ENCODE peak calls at places on chromosomes 11 and 22, in five cellular contexts. G, B, N, X and S are unnamed samples.

GRCh38 chr11:70616317-70616716 is 218.0 kb downstream of the CTTN start:
- DNase-seq in G (no peak), B (no peak), N (no peak), X (peak; percentile 50), S (no peak)

GRCh38 chr22:39610246-39610645 is 39.7 kb downstream of the CACNA1I start:
- DNase-seq in G (no peak), B (no peak), N (no peak), X (peak; percentile 10), S (no peak)

GRCh38 chr11:119567667-119568582 is 145.0 kb upstream of the THY1 start:
- DNase-seq in G (no peak), B (no peak), N (peak; percentile 14), X (no peak), S (no peak)

GRCh38 chr11:508956-509355 is 1.9 kb upstream of the RNH1 start:
- DNase-seq in G (no peak), B (no peak), N (no peak), X (no peak), S (no peak)

GRCh38 chr11:65549088-65549487 is 9.1 kb downstream of the LTBP3 start:
- DNase-seq in G (no peak), B (no peak), N (no peak), X (no peak), S (no peak)

GRCh38 chr11:67405688-67406339 is 1.9 kb downstream of the TBC1D10C start:
- DNase-seq in G (no peak), B (no peak), N (no peak), X (no peak), S (no peak)

GRCh38 chr11:7671347-7671746 is 2.0 kb downstream of the CYB5R2 start:
- DNase-seq in G (no peak), B (no peak), N (peak; percentile 39), X (no peak), S (no peak)

GRCh38 chr11:110430267-110431211 is 791 bp downstream of the FDX1 start:
- DNase-seq in G (no peak), B (no peak), N (peak; percentile 56), X (no peak), S (peak; percentile 7)

GRCh38 chr11:35655856-35656255 is 6.7 kb upstream of the TRIM44 start:
- DNase-seq in G (no peak), B (no peak), N (no peak), X (no peak), S (no peak)

GRCh38 chr11:104529916-104530315 is 366.0 kb upstream of the PDGFD start:
- DNase-seq in G (no peak), B (no peak), N (no peak), X (no peak), S (no peak)

GRCh38 chr11:41498726-41499125 is 39.3 kb upstream of the LRRC4C start:
- DNase-seq in G (no peak), B (no peak), N (no peak), X (no peak), S (no peak)

GRCh38 chr22:29658171-29658570 is 54.7 kb downstream of the NF2 start:
- DNase-seq in G (no peak), B (no peak), N (no peak), X (no peak), S (no peak)

GRCh38 chr11:15471709-15472404 is 357.1 kb downstream of the INSC start:
- DNase-seq in G (no peak), B (no peak), N (no peak), X (no peak), S (no peak)

GRCh38 chr11:15907806-15908205 is 448.5 kb downstream of the SOX6 start:
- DNase-seq in G (no peak), B (no peak), N (no peak), X (no peak), S (no peak)

GRCh38 chr22:41048791-41049717 is 43.3 kb upstream of the EP300 start:
- DNase-seq in G (no peak), B (peak; percentile 51), N (peak; percentile 58), X (peak; percentile 83), S (peak; percentile 23)

GRCh38 chr11:66207816-66208215 is 60.6 kb upstream of the RAB1B start:
- DNase-seq in G (no peak), B (no peak), N (no peak), X (no peak), S (no peak)

GRCh38 chr11:110859240-110859835 is 147.1 kb upstream of the ARHGAP20 start:
- DNase-seq in G (no peak), B (no peak), N (no peak), X (no peak), S (no peak)

GRCh38 chr11:65558002-65558784 is at the start of gene LTBP3:
- DNase-seq in G (no peak), B (peak; percentile 80), N (peak; percentile 89), X (peak; percentile 92), S (no peak)

DNA sequence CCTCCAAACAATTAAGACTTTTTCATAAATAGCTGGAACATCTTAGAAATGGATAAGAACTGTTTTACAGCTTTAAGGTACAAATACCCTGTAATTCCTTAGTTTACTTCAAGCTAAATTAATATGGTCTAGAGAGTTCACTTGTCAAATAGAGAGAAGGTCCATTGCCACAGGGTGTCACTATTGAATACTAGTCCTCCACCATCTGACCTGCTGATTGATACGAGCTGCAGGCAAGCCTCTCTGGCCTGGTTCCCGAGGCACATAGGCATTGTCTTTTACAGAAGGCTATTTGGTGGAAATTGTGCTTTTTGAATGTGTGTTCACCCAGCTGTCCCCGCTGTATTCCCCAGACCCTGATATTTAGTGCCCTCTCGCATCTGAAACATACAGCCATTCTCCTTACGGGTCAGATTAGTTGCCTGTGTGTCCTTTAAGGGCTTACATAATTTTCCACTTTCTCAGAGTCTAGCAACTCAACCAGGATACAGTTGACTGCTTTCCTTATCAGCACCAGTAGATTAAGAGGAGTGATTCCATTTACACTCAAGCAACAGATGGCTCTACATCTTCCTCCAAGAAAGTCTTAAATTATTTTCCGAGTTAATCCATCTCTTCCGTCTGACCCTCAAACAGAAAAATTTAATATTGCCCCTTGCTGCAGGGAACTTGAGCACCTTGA is 788.8 kb upstream of the FAT3 start:
- DNase-seq in G (no peak), B (no peak), N (no peak), X (no peak), S (no peak)
- TF ChIP-seq CTCF in G (no peak), B (no peak), N (no peak), X (no peak), S (no peak)

GRCh38 chr11:118067006-118067405 is 9.9 kb upstream of the TMPRSS4 start:
- DNase-seq in G (no peak), B (no peak), N (no peak), X (no peak), S (no peak)

GRCh38 chr11:118071416-118072030 is 5.4 kb upstream of the TMPRSS4 start:
- DNase-seq in G (no peak), B (no peak), N (no peak), X (no peak), S (no peak)

GRCh38 chr11:118065375-118065774 is 11.5 kb upstream of the TMPRSS4 start:
- DNase-seq in G (no peak), B (no peak), N (no peak), X (no peak), S (no peak)

GRCh38 chr11:118068945-118069612 is 7.8 kb upstream of the TMPRSS4 start:
- DNase-seq in G (no peak), B (no peak), N (no peak), X (no peak), S (no peak)

DNA sequence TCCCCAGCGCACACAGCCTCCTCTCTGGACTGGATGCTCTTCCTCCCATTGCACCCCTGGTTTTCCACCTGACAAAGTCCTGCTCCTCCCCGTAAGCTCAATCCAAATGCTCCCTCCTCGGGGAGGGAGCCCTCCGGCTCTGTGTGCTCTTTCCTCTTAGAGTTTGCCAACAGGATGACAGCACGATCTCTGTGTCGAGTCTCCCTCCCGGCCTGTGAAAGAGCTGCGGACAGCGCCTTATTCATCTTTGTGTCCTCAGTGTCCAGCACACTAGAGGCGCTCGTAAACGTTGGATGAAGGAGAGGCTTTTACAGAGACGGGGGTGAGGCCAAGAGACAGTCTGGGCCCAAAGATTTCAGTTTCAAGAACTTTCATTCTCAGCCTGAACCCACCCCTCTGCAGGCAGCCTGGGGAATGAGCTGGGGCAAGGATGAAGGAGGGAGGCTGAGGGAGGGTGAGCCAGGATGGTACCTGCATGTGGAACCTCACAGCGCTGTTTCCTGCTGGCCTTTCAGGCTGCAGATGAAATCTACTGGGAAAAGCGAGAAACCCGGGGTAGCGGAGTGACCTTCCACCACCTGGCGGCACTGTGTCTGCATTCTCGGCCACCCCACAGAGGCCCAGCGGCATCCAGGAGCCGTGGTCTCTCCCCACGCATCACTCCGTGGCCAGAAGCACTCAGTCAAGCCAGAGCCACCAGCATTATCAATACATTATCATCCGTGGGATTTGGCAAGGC is 8.5 kb upstream of the TMPRSS4 start:
- DNase-seq in G (no peak), B (no peak), N (no peak), X (no peak), S (no peak)
- TF ChIP-seq CTCF in G (no peak), B (no peak), N (no peak), X (no peak), S (no peak)

DNA sequence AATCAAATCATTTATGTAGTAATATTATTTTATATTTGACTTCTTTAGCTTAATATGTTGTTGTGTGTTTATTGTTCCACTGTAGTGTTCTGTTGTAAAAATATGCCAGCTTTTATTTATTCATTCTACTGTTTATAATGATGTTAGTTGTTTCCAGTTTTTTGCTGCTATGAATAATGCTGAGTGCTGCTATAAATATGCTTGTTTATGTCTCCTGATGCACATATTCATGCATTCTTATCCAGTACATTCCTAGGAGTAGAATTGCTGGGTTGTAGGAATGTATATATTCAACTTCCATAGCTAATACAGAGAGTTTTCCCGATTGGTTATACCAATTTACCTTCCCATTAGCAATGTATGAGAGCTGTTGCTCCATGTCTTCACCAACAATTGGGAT is 33.5 kb upstream of the RAB30 start:
- DNase-seq in G (no peak), B (no peak), N (no peak), X (no peak), S (no peak)
- TF ChIP-seq CTCF in G (no peak), B (no peak), N (no peak), X (no peak), S (no peak)

GRCh38 chr11:6601041-6601461 is 2.4 kb downstream of the RRP8 start:
- DNase-seq in G (no peak), B (no peak), N (no peak), X (no peak), S (no peak)

GRCh38 chr11:6606471-6607189 is 3.1 kb downstream of the ILK start:
- DNase-seq in G (no peak), B (peak; percentile 92), N (peak; percentile 95), X (peak; percentile 93), S (peak; percentile 80)

GRCh38 chr11:6602096-6602940 is 1.1 kb downstream of the RRP8 start:
- DNase-seq in G (no peak), B (no peak), N (no peak), X (no peak), S (no peak)

GRCh38 chr11:6604081-6604626 is 580 bp downstream of the ILK start:
- DNase-seq in G (no peak), B (peak; percentile 38), N (peak; percentile 55), X (peak; percentile 63), S (no peak)

DNA sequence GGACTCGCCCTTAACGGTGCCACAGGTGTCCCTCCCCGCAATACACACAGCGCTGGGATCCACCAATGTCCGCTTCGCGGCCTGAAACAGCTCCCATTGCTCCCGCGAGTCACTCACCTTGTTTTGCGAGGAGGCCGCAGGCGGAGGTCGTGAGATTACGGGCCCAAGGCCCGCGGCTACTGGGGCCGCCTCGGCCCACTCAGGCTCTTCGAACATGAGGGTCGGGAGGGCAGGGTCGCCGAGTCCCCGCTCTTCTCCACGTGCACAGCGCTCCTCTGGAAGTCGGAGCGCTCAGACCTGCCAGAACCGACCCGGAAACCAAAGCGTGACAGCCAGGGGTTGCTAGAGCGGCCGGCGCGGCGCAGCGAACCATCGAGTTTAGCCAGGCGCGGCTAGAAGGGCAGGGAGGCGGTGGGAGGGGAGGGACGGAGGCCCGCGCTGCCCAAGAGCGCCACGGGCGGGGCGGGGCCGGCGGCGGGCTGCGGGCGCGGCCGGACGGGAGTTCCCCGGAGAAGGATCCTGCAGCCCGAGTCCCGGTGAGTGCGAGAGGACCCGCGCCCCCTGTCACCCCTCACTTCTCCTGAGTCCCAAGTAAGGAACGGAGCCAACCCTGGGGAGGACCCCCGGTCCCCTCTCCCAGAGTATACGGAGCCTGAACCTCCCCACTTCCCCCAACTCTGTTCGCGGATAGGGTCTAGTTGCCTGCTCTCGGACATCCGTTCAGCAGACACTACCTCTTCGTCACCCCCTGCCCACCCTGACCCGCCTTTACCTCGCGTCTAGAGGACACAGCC is at the start of the genes ILK and RRP8:
- DNase-seq in G (peak; percentile 60), B (peak; percentile 82), N (peak; percentile 92), X (peak; percentile 96), S (peak; percentile 83)
- TF ChIP-seq CTCF in G (peak; percentile 8), B (no peak), N (peak; percentile 38), X (peak; percentile 29), S (no peak)